ENCODE peak calls at places on chromosomes 1 and 21, in four cellular contexts. M, I, B and C are unnamed samples.

GRCh38 chr21:35738342-35738961 is 321.9 kb downstream of the SETD4 start:
- DNase-seq in M (no peak), I (no peak), B (peak), C (no peak)

GRCh38 chr1:45335732-45336365 is 4.1 kb upstream of the TOE1 start:
- DNase-seq in M (no peak), I (no peak), B (no peak), C (no peak)

GRCh38 chr1:24022611-24023359 is 42.7 kb upstream of the SRSF10 start:
- DNase-seq in M (no peak), I (no peak), B (no peak), C (no peak)

GRCh38 chr21:43307677-43308070 is 119.3 kb downstream of the SIK1 start:
- DNase-seq in M (peak), I (no peak), B (no peak), C (no peak)

GRCh38 chr1:160428655-160429054 is 28.3 kb downstream of the VANGL2 start:
- DNase-seq in M (peak), I (no peak), B (no peak), C (peak)

GRCh38 chr1:201709564-201710295 is 119.2 kb upstream of the IPO9 start:
- DNase-seq in M (peak), I (peak), B (no peak), C (no peak)

GRCh38 chr1:30516505-30516858 is 206.9 kb downstream of the MATN1 start:
- DNase-seq in M (no peak), I (no peak), B (no peak), C (no peak)

GRCh38 chr1:214538497-214538896 is 12.9 kb downstream of the PTPN14 start:
- DNase-seq in M (no peak), I (no peak), B (no peak), C (no peak)

GRCh38 chr1:156616463-156616862 is 2.8 kb upstream of the HAPLN2 start:
- DNase-seq in M (no peak), I (no peak), B (peak), C (peak)

GRCh38 chr1:71039666-71040262 is 7.9 kb downstream of the PTGER3 start:
- DNase-seq in M (no peak), I (no peak), B (no peak), C (no peak)

GRCh38 chr1:179440971-179441370 is 75.2 kb downstream of the AXDND1 start:
- DNase-seq in M (no peak), I (no peak), B (no peak), C (no peak)

GRCh38 chr1:110674337-110675059 is at the start of gene KCNA3:
- DNase-seq in M (peak), I (peak), B (peak), C (peak)

GRCh38 chr1:11918779-11919519 is 7.3 kb downstream of the KIAA2013 start:
- DNase-seq in M (no peak), I (no peak), B (no peak), C (no peak)

GRCh38 chr1:6490181-6491075 is 1.0 kb downstream of the PLEKHG5 start:
- DNase-seq in M (peak), I (peak), B (peak), C (peak)

GRCh38 chr1:224639426-224639975 is 23.4 kb downstream of the CNIH3 start:
- DNase-seq in M (no peak), I (no peak), B (no peak), C (no peak)

GRCh38 chr1:198937231-198938031 is 298.6 kb downstream of the PTPRC start:
- DNase-seq in M (peak), I (no peak), B (peak), C (peak)

GRCh38 chr21:16323586-16323985 is 593.8 kb downstream of the USP25 start:
- DNase-seq in M (no peak), I (no peak), B (no peak), C (no peak)

GRCh38 chr1:21217812-21218596 is 41.3 kb upstream of the EIF4G3 start:
- DNase-seq in M (no peak), I (no peak), B (no peak), C (no peak)

GRCh38 chr1:211305044-211305443 is 21.6 kb upstream of the TRAF5 start:
- DNase-seq in M (peak), I (no peak), B (no peak), C (no peak)

GRCh38 chr1:8010080-8010664 is 15.9 kb downstream of the ERRFI1 start:
- DNase-seq in M (no peak), I (no peak), B (no peak), C (no peak)

GRCh38 chr1:197595244-197595904 is 179.9 kb downstream of the DENND1B start:
- DNase-seq in M (no peak), I (no peak), B (peak), C (no peak)

GRCh38 chr1:110616587-110616986 is 10.4 kb upstream of the KCNA2 start:
- DNase-seq in M (no peak), I (no peak), B (peak), C (no peak)

GRCh38 chr1:214901718-214902117 is 180.8 kb upstream of the KCNK2 start:
- DNase-seq in M (no peak), I (no peak), B (no peak), C (no peak)

GRCh38 chr1:40788561-40789341 is 5.2 kb downstream of the KCNQ4 start:
- DNase-seq in M (no peak), I (no peak), B (no peak), C (no peak)

GRCh38 chr1:54314691-54315455 is 91.3 kb downstream of the SSBP3 start:
- DNase-seq in M (no peak), I (no peak), B (no peak), C (no peak)

GRCh38 chr1:10714337-10715114 is 81.9 kb downstream of the CASZ1 start:
- DNase-seq in M (no peak), I (no peak), B (no peak), C (no peak)

GRCh38 chr1:209162651-209163050 is 420.9 kb upstream of the CAMK1G start:
- DNase-seq in M (no peak), I (no peak), B (no peak), C (no peak)